ENCODE peak calls at places on chromosome 21, in five cellular contexts. One of them, this sample, is unnamed. For H3K4me1, the result is how much of the 10 kb centered on the place peaks cover.

GRCh38 chr21:32593690-32594089 is 8.4 kb upstream of the TCP10L start:
- DNase-seq in K562: no peak
- DNase-seq in A549: no peak
- DNase-seq in tibial nerve: no peak
- DNase-seq in transverse colon: no peak
- DNase-seq in this sample: no peak

GRCh38 chr21:25103500-25104207 is 503.6 kb downstream of the MRPL39 start:
- DNase-seq in K562: no peak
- DNase-seq in A549: no peak
- DNase-seq in tibial nerve: no peak
- DNase-seq in transverse colon: no peak
- DNase-seq in this sample: no peak

GRCh38 chr21:38349111-38349746 is 92.4 kb downstream of the KCNJ15 start:
- DNase-seq in K562: no peak
- DNase-seq in A549: no peak
- DNase-seq in tibial nerve: no peak
- DNase-seq in transverse colon: no peak
- DNase-seq in this sample: no peak

GRCh38 chr21:21690068-21690665 is 692.0 kb downstream of the NCAM2 start:
- DNase-seq in K562: no peak
- DNase-seq in A549: no peak
- DNase-seq in tibial nerve: no peak
- DNase-seq in transverse colon: no peak
- DNase-seq in this sample: no peak

GRCh38 chr21:30984897-30985296 is 53.4 kb downstream of the KRTAP19-8 start:
- DNase-seq in K562: no peak
- DNase-seq in A549: no peak
- DNase-seq in tibial nerve: no peak
- DNase-seq in transverse colon: no peak
- DNase-seq in this sample: no peak

GRCh38 chr21:28944296-28944695 is 48.4 kb downstream of the LTN1 start:
- DNase-seq in K562: no peak
- DNase-seq in A549: no peak
- DNase-seq in tibial nerve: no peak
- DNase-seq in transverse colon: no peak
- DNase-seq in this sample: no peak

GRCh38 chr21:15687208-15687607 is 42.6 kb upstream of the USP25 start:
- DNase-seq in K562: no peak
- DNase-seq in A549: no peak
- DNase-seq in tibial nerve: no peak
- DNase-seq in transverse colon: no peak
- DNase-seq in this sample: no peak

GRCh38 chr21:18840239-18840638 is 436.7 kb upstream of the TMPRSS15 start:
- DNase-seq in K562: no peak
- DNase-seq in A549: no peak
- DNase-seq in tibial nerve: no peak
- DNase-seq in transverse colon: no peak
- DNase-seq in this sample: no peak

GRCh38 chr21:31837613-31838390 is 35.0 kb upstream of the HUNK start:
- DNase-seq in K562: no peak
- DNase-seq in A549: no peak
- DNase-seq in tibial nerve: no peak
- DNase-seq in transverse colon: no peak
- DNase-seq in this sample: no peak

GRCh38 chr21:38311765-38312164 is 55.0 kb downstream of the KCNJ15 start:
- DNase-seq in K562: no peak
- DNase-seq in A549: no peak
- DNase-seq in tibial nerve: no peak
- DNase-seq in transverse colon: no peak
- DNase-seq in this sample: no peak

GRCh38 chr21:31630062-31630711 is 29.3 kb upstream of the SOD1 start:
- DNase-seq in K562: no peak
- DNase-seq in A549: peak
- DNase-seq in tibial nerve: no peak
- DNase-seq in transverse colon: no peak
- DNase-seq in this sample: peak

GRCh38 chr21:36563301-36563926 is 83.5 kb upstream of the CLDN14 start:
- DNase-seq in K562: no peak
- DNase-seq in A549: no peak
- DNase-seq in tibial nerve: no peak
- DNase-seq in transverse colon: no peak
- DNase-seq in this sample: no peak

GRCh38 chr21:36381841-36382589 is 3.2 kb upstream of the CHAF1B start:
- DNase-seq in K562: no peak
- DNase-seq in A549: no peak
- DNase-seq in tibial nerve: no peak
- DNase-seq in transverse colon: no peak
- DNase-seq in this sample: no peak

GRCh38 chr21:36706482-36706852 is 7.6 kb downstream of the SIM2 start:
- DNase-seq in K562: no peak
- DNase-seq in A549: no peak
- DNase-seq in tibial nerve: no peak
- DNase-seq in transverse colon: no peak
- DNase-seq in this sample: no peak

GRCh38 chr21:32653326-32653901 is 41.2 kb upstream of the CFAP298 start:
- DNase-seq in K562: peak
- DNase-seq in A549: peak
- DNase-seq in tibial nerve: no peak
- DNase-seq in transverse colon: no peak
- DNase-seq in this sample: no peak

GRCh38 chr21:14533555-14534400 is 12.3 kb downstream of the SAMSN1 start:
- DNase-seq in K562: peak
- DNase-seq in A549: peak
- DNase-seq in tibial nerve: no peak
- DNase-seq in transverse colon: no peak
- DNase-seq in this sample: no peak

GRCh38 chr21:43865471-43866181 is 603 bp downstream of the AGPAT3 start:
- DNase-seq in K562: peak
- DNase-seq in A549: peak
- DNase-seq in tibial nerve: no peak
- DNase-seq in transverse colon: peak
- DNase-seq in this sample: peak

GRCh38 chr21:15682977-15683376 is 46.8 kb upstream of the USP25 start:
- DNase-seq in K562: no peak
- DNase-seq in A549: no peak
- DNase-seq in tibial nerve: no peak
- DNase-seq in transverse colon: no peak
- DNase-seq in this sample: no peak

GRCh38 chr21:33695785-33696184 is 53.5 kb downstream of the ITSN1 start:
- DNase-seq in K562: no peak
- DNase-seq in A549: no peak
- DNase-seq in tibial nerve: no peak
- DNase-seq in transverse colon: no peak
- DNase-seq in this sample: no peak

GRCh38 chr21:25375675-25376074 is 231.6 kb downstream of the MRPL39 start:
- DNase-seq in K562: no peak
- DNase-seq in A549: no peak
- DNase-seq in tibial nerve: no peak
- DNase-seq in transverse colon: no peak
- DNase-seq in this sample: no peak

GRCh38 chr21:17492415-17493168 is 20.3 kb upstream of the CXADR start:
- DNase-seq in K562: no peak
- DNase-seq in A549: no peak
- DNase-seq in tibial nerve: no peak
- DNase-seq in transverse colon: no peak
- DNase-seq in this sample: no peak

GRCh38 chr21:29376556-29376955 is 77.8 kb downstream of the BACH1 start:
- DNase-seq in K562: peak
- DNase-seq in A549: peak
- DNase-seq in tibial nerve: no peak
- DNase-seq in transverse colon: peak
- DNase-seq in this sample: no peak

GRCh38 chr21:14383596-14384210 is 757 bp upstream of the HSPA13 start:
- DNase-seq in K562: no peak
- DNase-seq in A549: no peak
- DNase-seq in tibial nerve: no peak
- DNase-seq in transverse colon: no peak
- DNase-seq in this sample: no peak

GRCh38 chr21:38847556-38847955 is 41.8 kb downstream of the ETS2 start:
- DNase-seq in K562: no peak
- DNase-seq in A549: no peak
- DNase-seq in tibial nerve: no peak
- DNase-seq in transverse colon: no peak
- DNase-seq in this sample: no peak

GRCh38 chr21:40404319-40404906 is 442.5 kb downstream of the DSCAM start:
- DNase-seq in K562: no peak
- DNase-seq in A549: no peak
- DNase-seq in tibial nerve: no peak
- DNase-seq in transverse colon: no peak
- DNase-seq in this sample: no peak

GRCh38 chr21:37986751-37987399 is 70.6 kb upstream of the KCNJ6 start:
- DNase-seq in K562: no peak
- DNase-seq in A549: no peak
- DNase-seq in tibial nerve: no peak
- DNase-seq in transverse colon: no peak
- DNase-seq in this sample: no peak

GRCh38 chr21:9772348-9772672 is 749.1 kb upstream of the TPTE start:
- DNase-seq in K562: no peak
- DNase-seq in A549: no peak
- DNase-seq in tibial nerve: no peak
- DNase-seq in transverse colon: no peak
- DNase-seq in this sample: no peak

GRCh38 chr21:20215959-20216358 is 782.2 kb upstream of the NCAM2 start:
- DNase-seq in K562: no peak
- DNase-seq in A549: no peak
- DNase-seq in tibial nerve: no peak
- DNase-seq in transverse colon: no peak
- DNase-seq in this sample: no peak
- TF ChIP-seq EP300 in K562: no peak
- TF ChIP-seq EP300 in A549: no peak
- TF ChIP-seq EP300 in tibial nerve: no peak
- TF ChIP-seq EP300 in transverse colon: no peak
- TF ChIP-seq EP300 in this sample: no peak

GRCh38 chr21:46118305-46118870 is 20.5 kb downstream of the COL6A2 start:
- DNase-seq in K562: no peak
- DNase-seq in A549: no peak
- DNase-seq in tibial nerve: peak
- DNase-seq in transverse colon: no peak
- DNase-seq in this sample: peak

GRCh38 chr21:46116846-46117585 is 19.1 kb downstream of the COL6A2 start:
- DNase-seq in K562: no peak
- DNase-seq in A549: no peak
- DNase-seq in tibial nerve: peak
- DNase-seq in transverse colon: peak
- DNase-seq in this sample: peak

GRCh38 chr21:46116189-46116845 is 18.4 kb downstream of the COL6A2 start:
- DNase-seq in K562: no peak
- DNase-seq in A549: no peak
- DNase-seq in tibial nerve: peak
- DNase-seq in transverse colon: no peak
- DNase-seq in this sample: peak

GRCh38 chr21:46118871-46119564 is 21.1 kb downstream of the COL6A2 start:
- DNase-seq in K562: no peak
- DNase-seq in A549: no peak
- DNase-seq in tibial nerve: peak
- DNase-seq in transverse colon: peak
- DNase-seq in this sample: peak

GRCh38 chr21:46117586-46118304 is 19.8 kb downstream of the COL6A2 start:
- DNase-seq in K562: no peak
- DNase-seq in A549: no peak
- DNase-seq in tibial nerve: peak
- DNase-seq in transverse colon: peak
- DNase-seq in this sample: peak
- H3K4me1 ChIP-seq in K562: half or more
- H3K4me1 ChIP-seq in A549: under half
- H3K4me1 ChIP-seq in tibial nerve: under half
- H3K4me1 ChIP-seq in transverse colon: under half
- H3K4me1 ChIP-seq in this sample: under half

GRCh38 chr21:19998450-19998849 is 999.8 kb upstream of the NCAM2 start:
- DNase-seq in K562: no peak
- DNase-seq in A549: no peak
- DNase-seq in tibial nerve: no peak
- DNase-seq in transverse colon: no peak
- DNase-seq in this sample: no peak

GRCh38 chr21:20004353-20004752 is 993.9 kb upstream of the NCAM2 start:
- DNase-seq in K562: no peak
- DNase-seq in A549: no peak
- DNase-seq in tibial nerve: no peak
- DNase-seq in transverse colon: no peak
- DNase-seq in this sample: no peak

GRCh38 chr21:19995253-19995652 is 1003.0 kb upstream of the NCAM2 start:
- DNase-seq in K562: no peak
- DNase-seq in A549: no peak
- DNase-seq in tibial nerve: no peak
- DNase-seq in transverse colon: no peak
- DNase-seq in this sample: no peak

DNA sequence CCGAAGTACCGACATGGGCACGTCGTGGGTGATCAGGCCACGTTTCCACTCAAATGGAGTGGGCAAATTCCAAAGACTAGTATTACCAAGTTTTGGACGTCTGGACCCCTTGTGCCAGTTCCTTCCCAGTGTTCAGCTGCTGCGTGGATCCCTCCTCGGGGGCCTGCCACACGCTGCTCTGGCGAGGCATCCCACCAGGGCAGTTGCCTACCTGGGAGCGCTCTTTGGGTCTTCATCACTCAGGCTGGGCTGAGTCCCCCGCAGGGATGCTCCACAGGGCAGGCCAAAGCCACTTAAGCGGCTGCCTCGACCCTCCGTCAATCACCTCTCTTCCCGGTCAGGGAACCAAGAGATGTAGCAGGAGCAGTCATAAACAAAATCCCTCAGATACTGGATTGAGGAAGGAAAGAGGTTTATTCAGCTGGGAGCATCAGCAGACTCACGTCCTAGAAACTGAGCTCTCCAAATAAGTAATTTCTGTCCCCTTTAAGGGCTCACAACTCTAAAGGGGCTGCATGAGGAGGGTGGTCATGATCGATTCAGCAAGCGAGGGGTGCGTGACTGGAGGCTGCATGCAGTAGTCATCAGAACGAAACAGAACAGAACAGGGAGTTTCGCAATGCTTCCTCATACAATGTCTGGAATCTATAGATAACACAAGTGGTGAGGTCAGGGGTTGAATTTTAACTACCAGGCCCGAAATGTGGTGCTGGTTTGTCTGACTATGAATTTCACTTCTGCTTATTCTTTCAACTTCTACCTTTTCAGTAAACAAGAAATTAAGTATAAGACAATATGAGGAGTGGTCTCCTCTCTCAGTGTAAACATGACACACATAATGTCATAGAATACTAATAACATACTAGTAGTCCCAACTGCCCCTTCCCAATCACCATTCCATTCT is 998.6 kb upstream of the NCAM2 start:
- DNase-seq in K562: peak
- DNase-seq in A549: no peak
- DNase-seq in tibial nerve: no peak
- DNase-seq in transverse colon: no peak
- DNase-seq in this sample: no peak
- TF ChIP-seq EP300 in K562: peak
- TF ChIP-seq EP300 in A549: no peak
- TF ChIP-seq EP300 in tibial nerve: no peak
- TF ChIP-seq EP300 in transverse colon: no peak
- TF ChIP-seq EP300 in this sample: no peak

DNA sequence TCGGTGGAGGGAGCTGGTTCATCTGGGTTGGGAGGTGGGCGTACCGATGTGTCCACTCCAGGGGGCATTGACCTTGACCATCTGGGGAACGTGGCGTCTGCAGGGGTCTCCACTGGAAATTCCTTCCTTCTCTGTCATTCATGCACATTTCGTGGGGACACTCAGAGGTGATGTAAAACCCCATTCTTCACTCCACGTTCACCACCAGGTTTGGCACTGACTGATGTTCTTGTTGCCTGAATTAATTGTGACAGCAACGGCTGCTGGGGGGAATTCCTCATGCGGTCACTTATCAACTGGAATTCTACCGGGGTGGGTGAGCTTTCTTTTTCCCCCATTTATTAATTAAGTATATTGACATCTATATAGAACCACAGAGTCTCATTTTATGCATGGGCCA is 18.1 kb upstream of the POFUT2 start:
- DNase-seq in K562: no peak
- DNase-seq in A549: no peak
- DNase-seq in tibial nerve: no peak
- DNase-seq in transverse colon: no peak
- DNase-seq in this sample: peak
- H3K4me1 ChIP-seq in K562: half or more
- H3K4me1 ChIP-seq in A549: under half
- H3K4me1 ChIP-seq in tibial nerve: under half
- H3K4me1 ChIP-seq in transverse colon: under half
- H3K4me1 ChIP-seq in this sample: under half